ENCODE peak calls at places on chromosomes 1 and 21, in six cellular contexts. K is K562, S is A549, P is GM12878, T is H1, L is HepG2. X is an unnamed sample.

GRCh38 chr1:77757616-77758015 is 2.0 kb downstream of the USP33 start:
- DNase-seq in K (no peak), S (no peak), P (no peak), T (no peak), L (no peak), X (no peak)

GRCh38 chr1:53639996-53640695 is 98.8 kb downstream of the GLIS1 start:
- DNase-seq in K (no peak), S (no peak), P (no peak), T (no peak), L (no peak), X (no peak)

GRCh38 chr1:210381934-210382333 is 53.2 kb downstream of the HHAT start:
- DNase-seq in K (no peak), S (no peak), P (no peak), T (no peak), L (no peak), X (no peak)

GRCh38 chr1:186577201-186577600 is 103.0 kb downstream of the PTGS2 start:
- DNase-seq in K (no peak), S (no peak), P (no peak), T (no peak), L (no peak), X (no peak)

GRCh38 chr1:172423336-172423735 is 2.9 kb downstream of the C1orf105 start:
- DNase-seq in K (no peak), S (no peak), P (no peak), T (no peak), L (no peak), X (no peak)

GRCh38 chr1:146032613-146033219 is 11.2 kb upstream of the HJV start:
- DNase-seq in K (peak; percentile 36), S (peak; percentile 61), P (peak; percentile 23), T (no peak), L (peak; percentile 59), X (peak; percentile 47)

GRCh38 chr1:12172959-12173358 is 6.2 kb downstream of the TNFRSF1B start:
- DNase-seq in K (no peak), S (no peak), P (no peak), T (no peak), L (no peak), X (no peak)

GRCh38 chr1:181969902-181970301 is 91.6 kb downstream of the ZNF648 start:
- DNase-seq in K (no peak), S (no peak), P (no peak), T (peak; percentile 85), L (no peak), X (no peak)

GRCh38 chr1:70966018-70966638 is 81.5 kb downstream of the PTGER3 start:
- DNase-seq in K (peak; percentile 29), S (peak; percentile 1), P (no peak), T (no peak), L (peak; percentile 10), X (no peak)

GRCh38 chr1:214515544-214516433 is 35.6 kb downstream of the PTPN14 start:
- DNase-seq in K (no peak), S (no peak), P (no peak), T (no peak), L (no peak), X (no peak)

GRCh38 chr1:206895320-206895719 is 1.9 kb upstream of the IL24 start:
- DNase-seq in K (no peak), S (peak; percentile 40), P (no peak), T (no peak), L (no peak), X (no peak)

GRCh38 chr1:21435646-21436487 is 4.1 kb upstream of the NBPF3 start:
- DNase-seq in K (no peak), S (no peak), P (no peak), T (no peak), L (no peak), X (no peak)

GRCh38 chr1:112172294-112172882 is 182.9 kb upstream of the KCND3 start:
- DNase-seq in K (peak; percentile 52), S (peak; percentile 1), P (no peak), T (peak; percentile 68), L (peak; percentile 36), X (no peak)

GRCh38 chr1:31238986-31239613 is 587 bp downstream of the NKAIN1 start:
- DNase-seq in K (no peak), S (peak; percentile 27), P (no peak), T (peak; percentile 74), L (no peak), X (peak; percentile 87)

GRCh38 chr1:235238558-235238957 is 77.5 kb upstream of the RBM34 start:
- DNase-seq in K (no peak), S (no peak), P (no peak), T (no peak), L (no peak), X (no peak)

GRCh38 chr1:241181471-241181870 is 175.5 kb downstream of the RGS7 start:
- DNase-seq in K (no peak), S (no peak), P (no peak), T (no peak), L (no peak), X (no peak)

GRCh38 chr1:218369688-218370511 is 24.8 kb downstream of the TGFB2 start:
- DNase-seq in K (no peak), S (no peak), P (no peak), T (no peak), L (no peak), X (no peak)

GRCh38 chr21:31310750-31311149 is 33.3 kb downstream of the TIAM1 start:
- DNase-seq in K (no peak), S (no peak), P (no peak), T (no peak), L (no peak), X (no peak)

GRCh38 chr1:83512371-83513004 is 486.4 kb downstream of the TTLL7 start:
- DNase-seq in K (no peak), S (no peak), P (no peak), T (no peak), L (no peak), X (no peak)

GRCh38 chr1:32701421-32701911 is 1.1 kb downstream of the SYNC start:
- DNase-seq in K (no peak), S (no peak), P (no peak), T (no peak), L (no peak), X (no peak)

GRCh38 chr1:1625404-1625775 is 6.6 kb upstream of the MMP23B start:
- DNase-seq in K (no peak), S (no peak), P (no peak), T (no peak), L (no peak), X (no peak)

GRCh38 chr1:212540031-212540430 is 68.5 kb upstream of the ATF3 start:
- DNase-seq in K (no peak), S (no peak), P (no peak), T (no peak), L (no peak), X (no peak)

GRCh38 chr1:203534526-203534925 is 40.6 kb downstream of the OPTC start:
- DNase-seq in K (no peak), S (peak; percentile 71), P (no peak), T (no peak), L (no peak), X (no peak)

GRCh38 chr1:172425339-172425738 is 4.9 kb downstream of the C1orf105 start:
- DNase-seq in K (peak; percentile 52), S (no peak), P (no peak), T (no peak), L (no peak), X (no peak)

GRCh38 chr1:178910023-178910422 is 39.1 kb upstream of the ANGPTL1 start:
- DNase-seq in K (no peak), S (no peak), P (no peak), T (no peak), L (no peak), X (no peak)

GRCh38 chr1:178912597-178912996 is 41.7 kb upstream of the ANGPTL1 start:
- DNase-seq in K (no peak), S (no peak), P (no peak), T (no peak), L (no peak), X (no peak)

DNA sequence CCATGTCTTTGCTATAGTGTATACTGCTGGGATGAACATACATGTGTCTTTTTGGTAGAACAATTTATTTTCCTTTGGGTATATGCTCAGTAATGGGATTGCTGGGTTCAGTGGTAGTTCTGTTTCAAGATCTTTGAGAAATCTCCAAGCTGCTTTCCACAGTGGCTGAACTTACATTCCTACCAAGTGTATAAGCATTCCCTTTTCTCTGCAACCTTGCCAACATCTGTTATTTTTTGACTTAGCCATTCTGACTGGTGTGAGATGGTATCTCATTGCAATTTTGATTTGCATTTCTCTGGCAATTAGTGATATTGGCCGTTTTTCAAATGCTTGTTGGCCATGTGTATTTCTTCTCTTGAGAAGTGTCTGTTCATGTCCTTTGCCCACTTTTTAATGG is 37.5 kb upstream of the ANGPTL1 start:
- DNase-seq in K (no peak), S (no peak), P (no peak), T (no peak), L (no peak), X (no peak)
- TF ChIP-seq CHD2 in K (no peak), S (no peak), P (no peak), T (no peak), L (no peak), X (no peak)

GRCh38 chr1:24237046-24237371 is 49.9 kb upstream of the IFNLR1 start:
- DNase-seq in K (no peak), S (no peak), P (no peak), T (no peak), L (no peak), X (no peak)
- H3K4me2 ChIP-seq in K (no peak overlapping the region), S (peak overlapping the region; percentile 54), P (no peak overlapping the region), T (no peak overlapping the region), L (no peak overlapping the region), X (no peak overlapping the region)

DNA sequence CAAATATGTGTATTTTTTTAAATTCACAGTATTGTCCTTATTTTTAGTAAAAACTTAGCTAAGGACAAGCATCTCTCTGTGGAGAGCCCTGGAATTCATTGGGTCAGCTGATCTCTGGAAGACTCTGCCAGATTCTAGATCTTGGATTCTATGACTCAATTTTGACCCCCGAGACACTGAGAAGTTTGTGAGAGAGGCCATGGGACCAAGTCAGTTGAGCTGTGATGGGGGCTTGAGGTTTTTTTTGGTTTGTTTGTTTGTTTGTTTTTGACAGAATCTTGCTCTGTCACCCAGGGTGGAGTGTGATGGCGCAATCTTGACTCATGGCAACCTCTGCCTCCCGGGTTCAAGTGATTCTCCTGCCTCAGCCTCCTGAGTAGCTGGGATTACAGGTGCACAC is 13.5 kb downstream of the SHISA4 start:
- DNase-seq in K (no peak), S (no peak), P (no peak), T (no peak), L (no peak), X (no peak)
- TF ChIP-seq CHD2 in K (no peak), S (no peak), P (no peak), T (no peak), L (no peak), X (no peak)

GRCh38 chr1:59595774-59596173 is 219.0 kb upstream of the HOOK1 start:
- DNase-seq in K (no peak), S (no peak), P (no peak), T (no peak), L (no peak), X (no peak)

GRCh38 chr1:59596956-59597355 is 217.8 kb upstream of the HOOK1 start:
- DNase-seq in K (no peak), S (no peak), P (no peak), T (no peak), L (no peak), X (no peak)

GRCh38 chr1:59597420-59598199 is 217.1 kb upstream of the HOOK1 start:
- DNase-seq in K (no peak), S (no peak), P (no peak), T (no peak), L (no peak), X (no peak)

GRCh38 chr1:59593798-59594790 is 220.7 kb upstream of the HOOK1 start:
- DNase-seq in K (no peak), S (no peak), P (no peak), T (no peak), L (peak; percentile 65), X (no peak)

GRCh38 chr1:59596432-59596831 is 218.3 kb upstream of the HOOK1 start:
- DNase-seq in K (no peak), S (peak; percentile 16), P (no peak), T (no peak), L (no peak), X (no peak)
- H3K4me2 ChIP-seq in K (no peak overlapping the region), S (no peak overlapping the region), P (no peak overlapping the region), T (no peak overlapping the region), L (no peak overlapping the region), X (peak overlapping the region; percentile 64)

X was measured in SK-N-SH.